ENCODE peak calls at places on chromosomes 16 and 17, in nine cellular contexts. One of them, this sample, is unnamed.

GRCh38 chr16:89345663-89346150 is 128.2 kb downstream of the ZNF778 start:
- DNase-seq in BE2C: no peak
- DNase-seq in SJCRH30: no peak
- DNase-seq in Panc1: no peak
- DNase-seq in neural progenitor cell: no peak
- DNase-seq in left ventricle myocardium inferior: no peak
- DNase-seq in epithelial cell of esophagus: peak
- DNase-seq in colonic mucosa: no peak
- DNase-seq in osteoblast: peak
- DNase-seq in this sample: no peak

GRCh38 chr16:47204736-47205499 is 61.2 kb upstream of the NETO2 start:
- DNase-seq in BE2C: no peak
- DNase-seq in SJCRH30: no peak
- DNase-seq in Panc1: no peak
- DNase-seq in neural progenitor cell: peak
- DNase-seq in left ventricle myocardium inferior: no peak
- DNase-seq in epithelial cell of esophagus: no peak
- DNase-seq in colonic mucosa: no peak
- DNase-seq in osteoblast: no peak
- DNase-seq in this sample: no peak

GRCh38 chr17:71899317-71899716 is 221.5 kb upstream of the SOX9 start:
- DNase-seq in BE2C: no peak
- DNase-seq in SJCRH30: no peak
- DNase-seq in Panc1: no peak
- DNase-seq in neural progenitor cell: no peak
- DNase-seq in left ventricle myocardium inferior: no peak
- DNase-seq in epithelial cell of esophagus: peak
- DNase-seq in colonic mucosa: no peak
- DNase-seq in osteoblast: peak
- DNase-seq in this sample: no peak

GRCh38 chr16:31484491-31485171 is 1.7 kb downstream of the SLC5A2 start:
- DNase-seq in BE2C: no peak
- DNase-seq in SJCRH30: peak
- DNase-seq in Panc1: no peak
- DNase-seq in neural progenitor cell: peak
- DNase-seq in left ventricle myocardium inferior: no peak
- DNase-seq in epithelial cell of esophagus: no peak
- DNase-seq in colonic mucosa: peak
- DNase-seq in osteoblast: peak
- DNase-seq in this sample: no peak

GRCh38 chr16:77696149-77696548 is 26.2 kb upstream of the NUDT7 start:
- DNase-seq in BE2C: no peak
- DNase-seq in SJCRH30: no peak
- DNase-seq in Panc1: no peak
- DNase-seq in neural progenitor cell: peak
- DNase-seq in left ventricle myocardium inferior: no peak
- DNase-seq in epithelial cell of esophagus: no peak
- DNase-seq in colonic mucosa: no peak
- DNase-seq in osteoblast: no peak
- DNase-seq in this sample: no peak

GRCh38 chr17:65696739-65697394 is 135.4 kb upstream of the AXIN2 start:
- DNase-seq in BE2C: no peak
- DNase-seq in SJCRH30: no peak
- DNase-seq in Panc1: no peak
- DNase-seq in neural progenitor cell: no peak
- DNase-seq in left ventricle myocardium inferior: no peak
- DNase-seq in epithelial cell of esophagus: no peak
- DNase-seq in colonic mucosa: no peak
- DNase-seq in osteoblast: peak
- DNase-seq in this sample: no peak

GRCh38 chr16:80778707-80779106 is 25.7 kb downstream of the CDYL2 start:
- DNase-seq in BE2C: no peak
- DNase-seq in SJCRH30: no peak
- DNase-seq in Panc1: no peak
- DNase-seq in neural progenitor cell: no peak
- DNase-seq in left ventricle myocardium inferior: no peak
- DNase-seq in epithelial cell of esophagus: no peak
- DNase-seq in colonic mucosa: no peak
- DNase-seq in osteoblast: peak
- DNase-seq in this sample: no peak

GRCh38 chr17:7191571-7192270 is 12.6 kb upstream of the ASGR1 start:
- DNase-seq in BE2C: peak
- DNase-seq in SJCRH30: peak
- DNase-seq in Panc1: no peak
- DNase-seq in neural progenitor cell: peak
- DNase-seq in left ventricle myocardium inferior: no peak
- DNase-seq in epithelial cell of esophagus: peak
- DNase-seq in colonic mucosa: peak
- DNase-seq in osteoblast: peak
- DNase-seq in this sample: no peak

GRCh38 chr17:35338230-35338629 is 35.2 kb downstream of the SLFN11 start:
- DNase-seq in BE2C: no peak
- DNase-seq in SJCRH30: no peak
- DNase-seq in Panc1: no peak
- DNase-seq in neural progenitor cell: no peak
- DNase-seq in left ventricle myocardium inferior: no peak
- DNase-seq in epithelial cell of esophagus: no peak
- DNase-seq in colonic mucosa: no peak
- DNase-seq in osteoblast: no peak
- DNase-seq in this sample: no peak

GRCh38 chr16:47162670-47163420 is 19.1 kb upstream of the NETO2 start:
- DNase-seq in BE2C: no peak
- DNase-seq in SJCRH30: no peak
- DNase-seq in Panc1: no peak
- DNase-seq in neural progenitor cell: no peak
- DNase-seq in left ventricle myocardium inferior: no peak
- DNase-seq in epithelial cell of esophagus: no peak
- DNase-seq in colonic mucosa: no peak
- DNase-seq in osteoblast: no peak
- DNase-seq in this sample: no peak

GRCh38 chr16:71930013-71930563 is 34.8 kb downstream of the IST1 start:
- DNase-seq in BE2C: no peak
- DNase-seq in SJCRH30: no peak
- DNase-seq in Panc1: no peak
- DNase-seq in neural progenitor cell: no peak
- DNase-seq in left ventricle myocardium inferior: no peak
- DNase-seq in epithelial cell of esophagus: no peak
- DNase-seq in colonic mucosa: no peak
- DNase-seq in osteoblast: no peak
- DNase-seq in this sample: no peak

GRCh38 chr17:36727577-36727976 is 126.2 kb downstream of the MRM1 start:
- DNase-seq in BE2C: peak
- DNase-seq in SJCRH30: no peak
- DNase-seq in Panc1: no peak
- DNase-seq in neural progenitor cell: peak
- DNase-seq in left ventricle myocardium inferior: no peak
- DNase-seq in epithelial cell of esophagus: no peak
- DNase-seq in colonic mucosa: no peak
- DNase-seq in osteoblast: no peak
- DNase-seq in this sample: no peak

GRCh38 chr16:84175351-84176081 is 11.3 kb downstream of the TAF1C start:
- DNase-seq in BE2C: peak
- DNase-seq in SJCRH30: peak
- DNase-seq in Panc1: peak
- DNase-seq in neural progenitor cell: peak
- DNase-seq in left ventricle myocardium inferior: no peak
- DNase-seq in epithelial cell of esophagus: peak
- DNase-seq in colonic mucosa: peak
- DNase-seq in osteoblast: peak
- DNase-seq in this sample: peak

GRCh38 chr17:55607736-55608341 is 96.6 kb upstream of the SMIM36 start:
- DNase-seq in BE2C: no peak
- DNase-seq in SJCRH30: peak
- DNase-seq in Panc1: no peak
- DNase-seq in neural progenitor cell: no peak
- DNase-seq in left ventricle myocardium inferior: peak
- DNase-seq in epithelial cell of esophagus: peak
- DNase-seq in colonic mucosa: peak
- DNase-seq in osteoblast: no peak
- DNase-seq in this sample: no peak

GRCh38 chr16:54240180-54241125 is 46.1 kb downstream of the IRX3 start:
- DNase-seq in BE2C: no peak
- DNase-seq in SJCRH30: no peak
- DNase-seq in Panc1: no peak
- DNase-seq in neural progenitor cell: no peak
- DNase-seq in left ventricle myocardium inferior: peak
- DNase-seq in epithelial cell of esophagus: no peak
- DNase-seq in colonic mucosa: no peak
- DNase-seq in osteoblast: peak
- DNase-seq in this sample: no peak

GRCh38 chr17:18184143-18185007 is 747 bp downstream of the ALKBH5 start:
- DNase-seq in BE2C: peak
- DNase-seq in SJCRH30: peak
- DNase-seq in Panc1: no peak
- DNase-seq in neural progenitor cell: peak
- DNase-seq in left ventricle myocardium inferior: peak
- DNase-seq in epithelial cell of esophagus: peak
- DNase-seq in colonic mucosa: peak
- DNase-seq in osteoblast: peak
- DNase-seq in this sample: no peak

GRCh38 chr16:75621170-75621477 is 2.0 kb downstream of the ADAT1 start:
- DNase-seq in BE2C: no peak
- DNase-seq in SJCRH30: no peak
- DNase-seq in Panc1: no peak
- DNase-seq in neural progenitor cell: peak
- DNase-seq in left ventricle myocardium inferior: no peak
- DNase-seq in epithelial cell of esophagus: peak
- DNase-seq in colonic mucosa: no peak
- DNase-seq in osteoblast: no peak
- DNase-seq in this sample: no peak

GRCh38 chr16:57039148-57039812 is 49.9 kb downstream of the NLRC5 start:
- DNase-seq in BE2C: no peak
- DNase-seq in SJCRH30: no peak
- DNase-seq in Panc1: no peak
- DNase-seq in neural progenitor cell: no peak
- DNase-seq in left ventricle myocardium inferior: no peak
- DNase-seq in epithelial cell of esophagus: no peak
- DNase-seq in colonic mucosa: no peak
- DNase-seq in osteoblast: peak
- DNase-seq in this sample: no peak

GRCh38 chr16:47574091-47575054 is 113.2 kb downstream of the PHKB start:
- DNase-seq in BE2C: no peak
- DNase-seq in SJCRH30: no peak
- DNase-seq in Panc1: no peak
- DNase-seq in neural progenitor cell: peak
- DNase-seq in left ventricle myocardium inferior: no peak
- DNase-seq in epithelial cell of esophagus: peak
- DNase-seq in colonic mucosa: no peak
- DNase-seq in osteoblast: peak
- DNase-seq in this sample: no peak

GRCh38 chr16:74601131-74601871 is 5.6 kb downstream of the GLG1 start:
- DNase-seq in BE2C: no peak
- DNase-seq in SJCRH30: no peak
- DNase-seq in Panc1: no peak
- DNase-seq in neural progenitor cell: no peak
- DNase-seq in left ventricle myocardium inferior: no peak
- DNase-seq in epithelial cell of esophagus: peak
- DNase-seq in colonic mucosa: peak
- DNase-seq in osteoblast: no peak
- DNase-seq in this sample: no peak

GRCh38 chr17:39270923-39271322 is 45.2 kb upstream of the STAC2 start:
- DNase-seq in BE2C: peak
- DNase-seq in SJCRH30: no peak
- DNase-seq in Panc1: peak
- DNase-seq in neural progenitor cell: no peak
- DNase-seq in left ventricle myocardium inferior: no peak
- DNase-seq in epithelial cell of esophagus: peak
- DNase-seq in colonic mucosa: no peak
- DNase-seq in osteoblast: peak
- DNase-seq in this sample: no peak

GRCh38 chr16:47058295-47059086 is 85.0 kb upstream of the DNAJA2 start:
- DNase-seq in BE2C: peak
- DNase-seq in SJCRH30: no peak
- DNase-seq in Panc1: no peak
- DNase-seq in neural progenitor cell: no peak
- DNase-seq in left ventricle myocardium inferior: no peak
- DNase-seq in epithelial cell of esophagus: peak
- DNase-seq in colonic mucosa: peak
- DNase-seq in osteoblast: peak
- DNase-seq in this sample: no peak

DNA sequence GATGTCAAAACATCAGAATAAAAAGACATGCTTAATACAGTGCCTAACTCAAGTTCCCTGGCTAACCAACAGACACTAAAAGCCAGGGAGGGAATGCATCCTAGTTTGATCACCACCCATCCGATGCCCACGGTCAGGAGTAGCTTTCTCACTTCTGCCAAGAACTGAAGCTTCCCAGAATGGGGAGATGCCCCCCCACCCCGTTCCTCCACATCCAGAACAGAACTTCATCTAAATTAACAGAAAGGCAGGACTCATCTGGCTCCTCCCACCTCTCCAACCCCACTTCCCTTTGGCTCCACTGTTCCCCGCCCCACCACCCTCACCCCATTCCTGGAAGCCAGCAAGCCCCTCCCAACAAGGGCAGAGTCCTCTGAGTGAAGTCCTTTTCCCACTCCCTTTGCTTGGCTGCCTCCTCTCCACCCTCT is 33.7 kb downstream of the GDE1 start:
- DNase-seq in BE2C: no peak
- DNase-seq in SJCRH30: no peak
- DNase-seq in Panc1: no peak
- DNase-seq in neural progenitor cell: no peak
- DNase-seq in left ventricle myocardium inferior: no peak
- DNase-seq in epithelial cell of esophagus: no peak
- DNase-seq in colonic mucosa: peak
- DNase-seq in osteoblast: no peak
- DNase-seq in this sample: no peak
- H3K4me3 ChIP-seq in BE2C: no peak
- H3K4me3 ChIP-seq in SJCRH30: no peak
- H3K4me3 ChIP-seq in Panc1: no peak
- H3K4me3 ChIP-seq in neural progenitor cell: no peak
- H3K4me3 ChIP-seq in left ventricle myocardium inferior: no peak
- H3K4me3 ChIP-seq in epithelial cell of esophagus: no peak
- H3K4me3 ChIP-seq in colonic mucosa: no peak
- H3K4me3 ChIP-seq in osteoblast: no peak
- H3K4me3 ChIP-seq in this sample: no peak

GRCh38 chr16:14310519-14310991 is 239.4 kb downstream of the MRTFB start:
- DNase-seq in BE2C: peak
- DNase-seq in SJCRH30: peak
- DNase-seq in Panc1: no peak
- DNase-seq in neural progenitor cell: peak
- DNase-seq in left ventricle myocardium inferior: no peak
- DNase-seq in epithelial cell of esophagus: no peak
- DNase-seq in colonic mucosa: no peak
- DNase-seq in osteoblast: peak
- DNase-seq in this sample: no peak
- H3K4me3 ChIP-seq in BE2C: no peak
- H3K4me3 ChIP-seq in SJCRH30: no peak
- H3K4me3 ChIP-seq in Panc1: peak
- H3K4me3 ChIP-seq in neural progenitor cell: no peak
- H3K4me3 ChIP-seq in left ventricle myocardium inferior: peak
- H3K4me3 ChIP-seq in epithelial cell of esophagus: no peak
- H3K4me3 ChIP-seq in colonic mucosa: no peak
- H3K4me3 ChIP-seq in osteoblast: peak
- H3K4me3 ChIP-seq in this sample: no peak

GRCh38 chr16:53052519-53053501 is at the start of gene CHD9NB:
- DNase-seq in BE2C: peak
- DNase-seq in SJCRH30: peak
- DNase-seq in Panc1: no peak
- DNase-seq in neural progenitor cell: no peak
- DNase-seq in left ventricle myocardium inferior: no peak
- DNase-seq in epithelial cell of esophagus: peak
- DNase-seq in colonic mucosa: peak
- DNase-seq in osteoblast: peak
- DNase-seq in this sample: no peak
- H3K4me3 ChIP-seq in BE2C: no peak
- H3K4me3 ChIP-seq in SJCRH30: no peak
- H3K4me3 ChIP-seq in Panc1: peak
- H3K4me3 ChIP-seq in neural progenitor cell: no peak
- H3K4me3 ChIP-seq in left ventricle myocardium inferior: no peak
- H3K4me3 ChIP-seq in epithelial cell of esophagus: peak
- H3K4me3 ChIP-seq in colonic mucosa: no peak
- H3K4me3 ChIP-seq in osteoblast: peak
- H3K4me3 ChIP-seq in this sample: no peak

GRCh38 chr16:63577891-63578290 is 1541.7 kb upstream of the CDH8 start:
- DNase-seq in BE2C: no peak
- DNase-seq in SJCRH30: no peak
- DNase-seq in Panc1: no peak
- DNase-seq in neural progenitor cell: no peak
- DNase-seq in left ventricle myocardium inferior: no peak
- DNase-seq in epithelial cell of esophagus: no peak
- DNase-seq in colonic mucosa: no peak
- DNase-seq in osteoblast: no peak
- DNase-seq in this sample: no peak
- H3K4me3 ChIP-seq in BE2C: no peak
- H3K4me3 ChIP-seq in SJCRH30: no peak
- H3K4me3 ChIP-seq in Panc1: no peak
- H3K4me3 ChIP-seq in neural progenitor cell: no peak
- H3K4me3 ChIP-seq in left ventricle myocardium inferior: no peak
- H3K4me3 ChIP-seq in epithelial cell of esophagus: no peak
- H3K4me3 ChIP-seq in colonic mucosa: no peak
- H3K4me3 ChIP-seq in osteoblast: no peak
- H3K4me3 ChIP-seq in this sample: no peak

This sample was measured in iPS DF 6.9.